ENCODE peak calls at places on chromosome 4, in four cellular contexts. F is HepG2, K is kidney, X is H7. R is an unnamed sample.

GRCh38 chr4:1237981-1238675 is 10.8 kb downstream of the CTBP1 start:
- DNase-seq in F (no peak), K (peak; percentile 73), X (peak; percentile 52), R (no peak)

GRCh38 chr4:171846232-171846631 is 33.0 kb downstream of the GALNTL6 start:
- DNase-seq in F (peak; percentile 31), K (no peak), X (peak; percentile 22), R (peak; percentile 22)

GRCh38 chr4:93144644-93145043 is 683.9 kb upstream of the ATOH1 start:
- DNase-seq in F (no peak), K (no peak), X (no peak), R (no peak)

GRCh38 chr4:109872950-109873656 is 25.2 kb downstream of the LRIT3 start:
- DNase-seq in F (no peak), K (no peak), X (no peak), R (no peak)

GRCh38 chr4:23877758-23878229 is 12.1 kb downstream of the PPARGC1A start:
- DNase-seq in F (peak; percentile 97), K (no peak), X (no peak), R (peak; percentile 77)

GRCh38 chr4:113837397-113837796 is 75.9 kb upstream of the CAMK2D start:
- DNase-seq in F (no peak), K (no peak), X (no peak), R (no peak)

GRCh38 chr4:159283697-159284492 is 181.0 kb downstream of the RAPGEF2 start:
- DNase-seq in F (no peak), K (no peak), X (peak; percentile 22), R (no peak)

GRCh38 chr4:8258813-8259212 is 10.7 kb upstream of the HTRA3 start:
- DNase-seq in F (no peak), K (no peak), X (no peak), R (no peak)

GRCh38 chr4:118974758-118975157 is 86.1 kb downstream of the SYNPO2 start:
- DNase-seq in F (no peak), K (no peak), X (no peak), R (no peak)

GRCh38 chr4:28225689-28226353 is 1365.2 kb downstream of the STIM2 start:
- DNase-seq in F (no peak), K (no peak), X (no peak), R (no peak)

GRCh38 chr4:39255266-39255665 is 72.9 kb downstream of the WDR19 start:
- DNase-seq in F (peak; percentile 7), K (no peak), X (peak; percentile 15), R (no peak)

GRCh38 chr4:1784789-1785591 is 8.1 kb upstream of the FGFR3 start:
- DNase-seq in F (peak; percentile 79), K (no peak), X (no peak), R (peak; percentile 49)

GRCh38 chr4:43113196-43113595 is 220.7 kb downstream of the GRXCR1 start:
- DNase-seq in F (no peak), K (no peak), X (no peak), R (no peak)

GRCh38 chr4:137641554-137641953 is 109.3 kb upstream of the PCDH18 start:
- DNase-seq in F (no peak), K (no peak), X (no peak), R (no peak)

GRCh38 chr4:166128452-166128851 is 255.4 kb downstream of the TLL1 start:
- DNase-seq in F (no peak), K (no peak), X (no peak), R (no peak)

GRCh38 chr4:136831553-136831952 is 700.7 kb downstream of the PCDH18 start:
- DNase-seq in F (no peak), K (no peak), X (no peak), R (no peak)

GRCh38 chr4:14545796-14546195 is 456.5 kb upstream of the CPEB2 start:
- DNase-seq in F (no peak), K (no peak), X (no peak), R (no peak)

GRCh38 chr4:154490589-154491340 is 834 bp downstream of the DCHS2 start:
- DNase-seq in F (no peak), K (peak; percentile 73), X (peak; percentile 73), R (no peak)

GRCh38 chr4:54233697-54234496 is 4.8 kb downstream of the PDGFRA start:
- DNase-seq in F (peak; percentile 52), K (peak; percentile 92), X (peak; percentile 82), R (peak; percentile 63)

GRCh38 chr4:37561803-37562207 is 124.4 kb downstream of the RELL1 start:
- DNase-seq in F (peak; percentile 25), K (no peak), X (no peak), R (no peak)

GRCh38 chr4:142097015-142097414 is 460.6 kb downstream of the IL15 start:
- DNase-seq in F (no peak), K (no peak), X (no peak), R (no peak)

GRCh38 chr4:6493668-6494304 is 21.4 kb upstream of the PPP2R2C start:
- DNase-seq in F (no peak), K (no peak), X (peak; percentile 64), R (peak; percentile 12)

GRCh38 chr4:168385142-168385490 is 66.6 kb upstream of the DDX60 start:
- DNase-seq in F (no peak), K (no peak), X (no peak), R (no peak)
- H3K36me3 ChIP-seq in F (no peaks in the 10 kb centered on the region), K (no peaks in the 10 kb centered on the region), X (no peaks in the 10 kb centered on the region), R (peaks cover 7% of the 10 kb centered on the region)

DNA sequence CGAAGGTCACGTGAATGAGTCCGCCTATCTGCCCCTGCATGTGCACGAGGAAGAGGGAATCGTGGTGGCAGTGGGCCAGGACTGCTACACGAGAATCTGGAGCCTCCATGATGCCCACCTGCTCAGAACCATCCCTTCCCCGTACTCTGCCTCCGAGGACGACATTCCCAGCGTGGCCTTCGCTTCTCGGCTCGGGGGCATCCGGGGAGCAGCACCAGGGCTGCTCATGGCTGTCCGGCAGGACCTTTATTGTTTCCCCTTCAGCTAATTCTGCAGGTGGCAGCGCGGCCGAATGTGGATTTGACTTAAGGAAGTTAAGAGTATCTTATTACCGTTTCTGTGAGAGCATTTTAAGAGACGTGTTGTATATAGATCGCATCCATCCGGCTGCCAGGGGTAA is 1.2 kb downstream of the DCAF4L1 start:
- DNase-seq in F (no peak), K (no peak), X (no peak), R (no peak)
- H3K36me3 ChIP-seq in F (no peaks in the 10 kb centered on the region), K (no peaks in the 10 kb centered on the region), X (no peaks in the 10 kb centered on the region), R (no peaks in the 10 kb centered on the region)

GRCh38 chr4:145103496-145103895 is 5.4 kb downstream of the ABCE1 start:
- DNase-seq in F (no peak), K (no peak), X (no peak), R (no peak)

GRCh38 chr4:145108128-145108527 is 10.0 kb downstream of the ABCE1 start:
- DNase-seq in F (no peak), K (no peak), X (no peak), R (no peak)

GRCh38 chr4:145102619-145103018 is 4.5 kb downstream of the ABCE1 start:
- DNase-seq in F (no peak), K (no peak), X (no peak), R (no peak)

DNA sequence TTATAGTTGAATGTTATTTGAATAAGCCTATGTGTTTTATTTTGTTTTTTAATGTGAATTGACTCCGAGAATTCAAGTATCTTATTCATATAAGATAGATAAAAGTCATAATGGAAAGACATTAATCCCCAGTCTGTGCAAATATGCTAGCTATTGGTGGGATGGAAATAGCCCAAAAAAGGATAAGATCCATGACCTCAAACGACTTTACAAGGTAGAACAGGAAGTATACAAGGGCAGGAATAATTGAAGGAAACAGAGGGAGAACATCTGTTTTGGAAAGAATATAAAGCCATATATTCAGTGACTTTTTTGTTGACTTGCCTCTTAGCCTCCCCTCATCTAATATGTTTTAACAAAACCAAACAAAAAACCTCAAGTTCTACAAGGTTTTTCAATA is 9.0 kb downstream of the ABCE1 start:
- DNase-seq in F (no peak), K (no peak), X (no peak), R (no peak)
- H3K36me3 ChIP-seq in F (peaks cover 7% of the 10 kb centered on the region), K (peaks cover 11% of the 10 kb centered on the region), X (peaks cover 12% of the 10 kb centered on the region), R (peaks cover 4% of the 10 kb centered on the region)

GRCh38 chr4:99504804-99505502 is 5.9 kb upstream of the C4orf17 start:
- DNase-seq in F (no peak), K (no peak), X (no peak), R (no peak)
- H3K36me3 ChIP-seq in F (no peaks in the 10 kb centered on the region), K (no peaks in the 10 kb centered on the region), X (no peaks in the 10 kb centered on the region), R (no peaks in the 10 kb centered on the region)

GRCh38 chr4:57013529-57014120 is 34.9 kb downstream of the POLR2B start:
- DNase-seq in F (no peak), K (no peak), X (no peak), R (peak; percentile 35)
- H3K36me3 ChIP-seq in F (peaks cover 10% of the 10 kb centered on the region), K (peaks cover 23% of the 10 kb centered on the region), X (peaks cover 23% of the 10 kb centered on the region), R (peaks cover 25% of the 10 kb centered on the region)

GRCh38 chr4:184400891-184401290 is 73.5 kb downstream of the IRF2 start:
- DNase-seq in F (no peak), K (no peak), X (no peak), R (no peak)
- H3K36me3 ChIP-seq in F (peaks cover 27% of the 10 kb centered on the region), K (peaks cover 24% of the 10 kb centered on the region), X (peaks cover 4% of the 10 kb centered on the region), R (peaks cover 22% of the 10 kb centered on the region)

GRCh38 chr4:84790769-84791565 is 175.5 kb downstream of the WDFY3 start:
- DNase-seq in F (no peak), K (no peak), X (no peak), R (no peak)

GRCh38 chr4:84796388-84796787 is 170.1 kb downstream of the WDFY3 start:
- DNase-seq in F (no peak), K (no peak), X (peak; percentile 13), R (no peak)

GRCh38 chr4:84792366-84793301 is 173.9 kb downstream of the WDFY3 start:
- DNase-seq in F (no peak), K (no peak), X (no peak), R (peak; percentile 56)
- H3K36me3 ChIP-seq in F (no peaks in the 10 kb centered on the region), K (peaks cover 13% of the 10 kb centered on the region), X (peaks cover 1% of the 10 kb centered on the region), R (peaks cover 1% of the 10 kb centered on the region)